ENCODE peak calls at places on chromosomes 4 and X, in eight cellular contexts. U is dorsolateral prefrontal cortex, B is caudate nucleus, S is mesendoderm, O is transverse colon, R is A673, N is tibial nerve, L is tibial artery. E is an unnamed sample.

GRCh38 chr4:174318829-174319764 is 35.4 kb downstream of the CEP44 start:
- DNase-seq in U (no peak), S (peak), R (peak), B (no peak), L (no peak), N (no peak), O (no peak), E (no peak)

GRCh38 chrX:71532078-71532752 is 689 bp upstream of the OGT start:
- DNase-seq in O (peak), L (no peak), R (peak), S (no peak), B (no peak), N (no peak), U (no peak), E (no peak)

GRCh38 chr4:117957570-117957969 is 76.7 kb upstream of the NDST3 start:
- DNase-seq in B (no peak), O (no peak), U (no peak), N (no peak), R (no peak), S (no peak), L (no peak), E (no peak)

GRCh38 chrX:79477691-79478090 is 110.6 kb upstream of the ITM2A start:
- DNase-seq in N (no peak), O (no peak), L (no peak), B (no peak), U (no peak), S (no peak), R (peak), E (no peak)

GRCh38 chr4:82462415-82462831 is 32.0 kb downstream of the ENOPH1 start:
- DNase-seq in N (peak), L (peak), R (peak), O (peak), U (peak), S (peak), B (peak), E (peak)

GRCh38 chr4:121932212-121932974 is 19.5 kb downstream of the TRPC3 start:
- DNase-seq in U (no peak), N (no peak), O (no peak), L (no peak), B (no peak), R (no peak), S (no peak), E (no peak)

GRCh38 chr4:98261291-98262271 is at the start of gene RAP1GDS1:
- DNase-seq in O (peak), L (peak), N (peak), S (peak), R (peak), B (no peak), U (peak), E (peak)

GRCh38 chr4:138948918-138949317 is 66.7 kb upstream of the NOCT start:
- DNase-seq in L (no peak), O (no peak), N (no peak), U (no peak), R (no peak), B (no peak), S (peak), E (no peak)

GRCh38 chr4:123418486-123418931 is 21.9 kb downstream of the SPRY1 start:
- DNase-seq in R (peak), U (no peak), B (no peak), L (no peak), N (no peak), O (no peak), S (peak), E (no peak)

GRCh38 chr4:169047967-169048366 is 37.9 kb upstream of the CBR4 start:
- DNase-seq in B (no peak), N (no peak), O (no peak), L (peak), S (no peak), R (no peak), U (no peak), E (no peak)

GRCh38 chr4:120331486-120332281 is 265.0 kb upstream of the MAD2L1 start:
- DNase-seq in N (no peak), U (no peak), R (peak), B (no peak), L (no peak), S (no peak), O (no peak), E (no peak)

GRCh38 chr4:127357765-127358164 is 275.0 kb upstream of the INTU start:
- DNase-seq in L (no peak), B (no peak), S (no peak), N (no peak), R (no peak), O (no peak), U (no peak), E (no peak)

GRCh38 chr4:81214518-81215218 is 354 bp downstream of the PRKG2 start:
- DNase-seq in B (no peak), N (no peak), L (no peak), R (no peak), U (peak), S (peak), O (peak), E (no peak)

GRCh38 chr4:76968937-76969336 is 19.4 kb downstream of the SEPTIN11 start:
- DNase-seq in L (peak), O (no peak), N (no peak), R (no peak), S (no peak), U (no peak), B (no peak), E (no peak)

GRCh38 chr4:47525154-47525819 is 40.2 kb downstream of the ATP10D start:
- DNase-seq in R (peak), B (no peak), L (peak), U (no peak), O (no peak), N (no peak), S (peak), E (no peak)

GRCh38 chr4:7585768-7586167 is 151.0 kb upstream of the PSAPL1 start:
- DNase-seq in N (no peak), O (no peak), L (no peak), U (no peak), S (no peak), B (no peak), R (no peak), E (no peak)

GRCh38 chr4:2923678-2924173 is 39.5 kb downstream of the NOP14 start:
- DNase-seq in N (no peak), R (no peak), S (no peak), O (no peak), B (no peak), U (peak), L (peak), E (no peak)

GRCh38 chr4:133148690-133149363 is at the start of gene PCDH10:
- DNase-seq in O (peak), L (peak), R (peak), S (peak), N (peak), U (peak), B (peak), E (peak)

GRCh38 chr4:151276787-151277557 is at the start of gene PRSS48:
- DNase-seq in R (peak), B (peak), O (peak), L (peak), N (no peak), U (peak), S (peak), E (peak)

GRCh38 chrX:16610121-16610565 is 39.8 kb upstream of the S100G start:
- DNase-seq in R (peak), B (no peak), U (no peak), L (no peak), N (no peak), O (no peak), S (no peak), E (no peak)

GRCh38 chr4:6019316-6020263 is 1.4 kb upstream of the C4orf50 start:
- DNase-seq in B (peak), O (peak), L (no peak), N (no peak), U (peak), R (peak), S (peak), E (no peak)

GRCh38 chrX:87517571-87518141 is at the start of gene KLHL4:
- DNase-seq in S (peak), B (peak), N (no peak), U (peak), L (no peak), O (no peak), R (peak), E (peak)

GRCh38 chr4:9762823-9763475 is 18.5 kb upstream of the DRD5 start:
- DNase-seq in L (peak), R (peak), O (peak), N (peak), S (peak), U (peak), B (peak), E (peak)

GRCh38 chrX:45750639-45751038 is 550.0 kb upstream of the DIPK2B start:
- DNase-seq in R (no peak), B (no peak), U (no peak), L (no peak), S (no peak), O (no peak), N (no peak), E (no peak)

GRCh38 chr4:55675196-55675793 is 39.2 kb upstream of the NMU start:
- DNase-seq in N (no peak), S (peak), O (no peak), B (no peak), U (no peak), L (no peak), R (peak), E (no peak)

GRCh38 chr4:159369256-159369655 is 266.4 kb downstream of the RAPGEF2 start:
- DNase-seq in L (no peak), R (no peak), N (no peak), B (no peak), O (no peak), S (no peak), U (no peak), E (no peak)

GRCh38 chr4:121541696-121542095 is 155.1 kb downstream of the ANXA5 start:
- DNase-seq in R (no peak), U (no peak), S (no peak), L (no peak), N (no peak), O (no peak), B (no peak), E (no peak)

GRCh38 chrX:68462197-68462596 is 28.9 kb upstream of the OPHN1 start:
- DNase-seq in N (no peak), B (no peak), L (no peak), S (peak), U (no peak), O (no peak), R (no peak), E (no peak)

GRCh38 chrX:7170903-7171302 is 22.9 kb upstream of the PUDP start:
- DNase-seq in B (no peak), L (no peak), S (peak), O (peak), R (peak), N (no peak), U (no peak), E (no peak)

GRCh38 chrX:50635811-50636365 is 165.3 kb upstream of the DGKK start:
- DNase-seq in S (no peak), N (no peak), L (no peak), U (no peak), R (peak), B (no peak), O (no peak), E (no peak)

GRCh38 chr4:61734409-61734808 is 534.3 kb downstream of the ADGRL3 start:
- DNase-seq in U (no peak), R (no peak), B (no peak), S (no peak), O (no peak), L (no peak), N (no peak), E (no peak)

GRCh38 chr4:121100093-121100775 is 27.9 kb upstream of the NDNF start:
- DNase-seq in N (no peak), R (no peak), O (no peak), B (no peak), U (no peak), L (no peak), S (no peak), E (no peak)

GRCh38 chrX:132592880-132593279 is 104.0 kb upstream of the MBNL3 start:
- DNase-seq in S (peak), R (peak), B (no peak), U (no peak), N (no peak), O (no peak), L (no peak), E (no peak)

GRCh38 chrX:47245156-47245555 is 12.3 kb downstream of the USP11 start:
- DNase-seq in S (no peak), U (no peak), N (no peak), R (no peak), L (no peak), B (no peak), O (no peak), E (no peak)

GRCh38 chr4:31518796-31519250 is 798.7 kb downstream of the PCDH7 start:
- DNase-seq in U (no peak), N (no peak), R (peak), O (no peak), S (no peak), L (no peak), B (no peak), E (no peak)

GRCh38 chrX:51641421-51642021 is 22.8 kb upstream of the CENPVL3 start:
- DNase-seq in N (no peak), S (peak), U (no peak), L (no peak), O (no peak), R (peak), B (no peak), E (no peak)

GRCh38 chr4:162957521-162958143 is 209.1 kb downstream of the NAF1 start:
- DNase-seq in B (no peak), U (no peak), L (no peak), N (no peak), R (no peak), S (no peak), O (no peak), E (no peak)

GRCh38 chr4:22514001-22514400 is 1.9 kb downstream of the ADGRA3 start:
- DNase-seq in B (no peak), R (no peak), L (no peak), N (no peak), O (no peak), S (no peak), U (no peak), E (no peak)

GRCh38 chr4:22515145-22515887 is 550 bp downstream of the ADGRA3 start:
- DNase-seq in B (no peak), S (peak), O (peak), N (peak), U (peak), L (peak), R (peak), E (peak)

GRCh38 chr4:22512306-22512705 is 3.6 kb downstream of the ADGRA3 start:
- DNase-seq in N (no peak), B (no peak), L (no peak), R (no peak), O (no peak), S (no peak), U (no peak), E (no peak)

GRCh38 chr4:22515888-22516541 is at the start of gene ADGRA3:
- DNase-seq in N (peak), R (peak), S (peak), L (peak), B (no peak), O (peak), U (peak), E (peak)

DNA sequence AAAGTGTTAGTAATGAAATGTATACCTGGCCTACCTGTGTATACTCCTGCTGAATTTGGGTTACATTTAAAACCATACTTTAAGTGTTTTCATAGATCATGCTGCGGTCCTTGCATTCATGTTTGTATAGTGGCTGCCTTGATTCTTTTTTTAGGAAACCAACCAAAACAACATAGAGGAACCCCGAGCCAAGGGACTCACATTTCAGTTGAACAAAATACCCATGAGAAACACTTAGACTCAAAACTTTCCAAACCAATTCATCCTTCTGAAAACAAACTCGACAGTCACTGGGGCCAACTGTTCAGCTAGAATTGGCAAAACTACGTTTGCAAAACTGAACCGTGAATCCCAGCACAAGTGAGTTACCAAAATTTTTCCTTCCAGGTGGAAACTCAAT is 1.4 kb downstream of the ADGRA3 start:
- DNase-seq in S (no peak), R (no peak), N (no peak), B (no peak), U (no peak), O (no peak), L (no peak), E (no peak)
- H3K27ac ChIP-seq in S (no peak), R (peak), N (no peak), B (peak), U (no peak), O (peak), L (peak), E (no peak)

GRCh38 chr4:1200425-1201035 is 28.1 kb upstream of the SPON2 start:
- DNase-seq in N (peak), S (peak), R (peak), L (peak), B (no peak), O (peak), U (peak), E (no peak)
- H3K27ac ChIP-seq in N (peak), S (no peak), R (no peak), L (no peak), B (no peak), O (peak), U (no peak), E (no peak)

GRCh38 chr4:182231080-182231479 is 12.1 kb upstream of the TENM3 start:
- DNase-seq in R (no peak), L (no peak), U (no peak), S (no peak), B (no peak), N (no peak), O (no peak), E (no peak)
- H3K27ac ChIP-seq in R (no peak), L (no peak), U (no peak), S (no peak), B (no peak), N (no peak), O (no peak), E (no peak)

GRCh38 chr4:87864321-87864720 is 31.6 kb downstream of the MEPE start:
- DNase-seq in B (no peak), S (no peak), L (no peak), U (no peak), O (no peak), R (no peak), N (no peak), E (no peak)
- H3K27ac ChIP-seq in B (no peak), S (peak), L (no peak), U (no peak), O (no peak), R (no peak), N (no peak), E (no peak)

GRCh38 chr4:108068422-108068821 is 78.7 kb downstream of the HADH start:
- DNase-seq in B (no peak), U (no peak), N (no peak), R (peak), O (no peak), S (no peak), L (no peak), E (no peak)

GRCh38 chr4:108078024-108078733 is 88.5 kb downstream of the HADH start:
- DNase-seq in L (no peak), N (no peak), B (no peak), R (no peak), O (no peak), U (no peak), S (no peak), E (no peak)

GRCh38 chr4:108070775-108071174 is 81.1 kb downstream of the HADH start:
- DNase-seq in N (no peak), R (no peak), B (no peak), U (no peak), S (no peak), L (no peak), O (no peak), E (no peak)

DNA sequence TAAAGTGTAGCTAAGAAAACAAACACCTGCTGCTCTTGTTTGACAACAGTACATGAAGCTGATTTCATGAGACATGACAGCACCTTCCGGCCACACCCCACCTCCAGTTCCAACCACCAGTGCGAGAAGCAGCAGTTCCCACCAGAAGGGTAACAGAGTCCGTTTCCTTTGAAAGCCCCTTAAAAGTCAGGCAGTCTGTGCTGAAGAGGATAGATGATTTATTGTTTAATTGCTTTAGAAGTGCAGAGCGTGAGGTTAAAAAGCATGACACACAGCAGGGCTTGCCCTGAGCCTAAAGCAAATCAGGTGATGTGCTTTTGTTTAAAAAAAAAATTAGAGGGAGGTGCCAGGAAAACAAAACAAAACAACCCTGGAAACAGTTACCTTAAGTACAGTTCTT is 82.6 kb downstream of the HADH start:
- DNase-seq in B (no peak), L (no peak), S (no peak), O (peak), R (no peak), N (no peak), U (no peak), E (no peak)
- H3K27ac ChIP-seq in B (no peak), L (no peak), S (no peak), O (no peak), R (no peak), N (no peak), U (no peak), E (no peak)

DNA sequence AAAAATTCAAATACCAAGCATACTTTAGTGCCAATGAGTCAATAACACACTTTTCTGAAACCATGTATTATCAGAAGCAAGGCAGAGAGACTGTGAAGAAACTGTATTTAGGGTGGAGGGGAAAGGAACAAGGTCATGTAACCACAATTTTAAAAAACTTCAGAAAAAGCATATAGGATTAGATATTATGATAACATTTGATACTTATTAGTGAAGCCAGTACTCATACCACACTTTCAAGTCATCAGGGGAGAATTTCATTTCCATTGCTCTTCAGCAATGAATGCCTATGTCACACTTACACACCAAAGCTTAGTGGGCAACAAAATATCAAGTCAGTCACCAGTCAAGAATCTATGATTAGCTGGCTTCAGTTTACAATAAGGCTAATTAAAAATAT is 602.2 kb downstream of the IL15 start:
- DNase-seq in O (no peak), S (no peak), N (no peak), B (no peak), U (no peak), L (no peak), R (no peak), E (no peak)
- H3K27ac ChIP-seq in O (no peak), S (no peak), N (no peak), B (no peak), U (no peak), L (no peak), R (no peak), E (no peak)

GRCh38 chr4:113474017-113474416 is 287.5 kb downstream of the CAMK2D start:
- DNase-seq in S (no peak), N (no peak), L (no peak), U (no peak), O (no peak), B (no peak), R (no peak), E (no peak)
- H3K27ac ChIP-seq in S (no peak), N (no peak), L (no peak), U (no peak), O (no peak), B (no peak), R (no peak), E (no peak)

GRCh38 chr4:144699565-144699964 is 53.6 kb downstream of the HHIP start:
- DNase-seq in N (no peak), R (peak), U (no peak), S (no peak), L (no peak), O (no peak), B (no peak), E (no peak)
- H3K27ac ChIP-seq in N (no peak), R (no peak), U (no peak), S (no peak), L (no peak), O (no peak), B (no peak), E (no peak)

E was measured in substantia nigra.